ENCODE peak calls at places on chromosomes 7 and 10, in four cellular contexts. H is fibroblast of pulmonary artery, Z is cardiac fibroblast, T is T-helper 2 cell. Y is an unnamed sample.

GRCh38 chr10:16016688-16017087 is 156.4 kb upstream of the MINDY3 start:
- DNase-seq in H (no peak), T (no peak), Z (no peak), Y (no peak)

GRCh38 chr10:4982764-4983226 is 19.6 kb downstream of the AKR1C1 start:
- DNase-seq in T (no peak), H (peak; percentile 13), Z (peak; percentile 39), Y (no peak)

GRCh38 chr10:23035569-23035968 is 59.8 kb upstream of the MSRB2 start:
- DNase-seq in T (no peak), H (no peak), Z (no peak), Y (no peak)

GRCh38 chr7:147400221-147400689 is 1190.3 kb upstream of the C7orf33 start:
- DNase-seq in T (no peak), H (peak; percentile 60), Z (peak; percentile 74), Y (no peak)

GRCh38 chr10:91215384-91215783 is 5.1 kb upstream of the PCGF5 start:
- DNase-seq in Z (no peak), H (no peak), T (no peak), Y (no peak)

GRCh38 chr7:77318019-77318418 is 98.1 kb downstream of the GSAP start:
- DNase-seq in Z (no peak), H (no peak), T (no peak), Y (no peak)

GRCh38 chr7:108313086-108313485 is 143.2 kb downstream of the NRCAM start:
- DNase-seq in H (no peak), Z (no peak), T (no peak), Y (no peak)

GRCh38 chr10:127040756-127041155 is 135.5 kb downstream of the DOCK1 start:
- DNase-seq in T (no peak), H (no peak), Z (no peak), Y (no peak)

GRCh38 chr10:81034376-81034775 is 496.7 kb downstream of the SH2D4B start:
- DNase-seq in T (no peak), H (no peak), Z (no peak), Y (no peak)

GRCh38 chr7:31019509-31019908 is 32.6 kb upstream of the ADCYAP1R1 start:
- DNase-seq in H (no peak), T (no peak), Z (no peak), Y (no peak)

GRCh38 chr10:74156919-74157289 is 5.9 kb downstream of the ADK start:
- DNase-seq in T (no peak), Z (peak; percentile 74), H (peak; percentile 66), Y (no peak)

GRCh38 chr7:77903597-77903996 is 105.0 kb downstream of the PHTF2 start:
- DNase-seq in Z (no peak), H (no peak), T (no peak), Y (no peak)

GRCh38 chr10:75404335-75405200 is 3.0 kb upstream of the ZNF503 start:
- DNase-seq in Z (no peak), H (no peak), T (no peak), Y (no peak)

GRCh38 chr10:98323221-98324164 is 55.5 kb upstream of the LOXL4 start:
- DNase-seq in H (peak; percentile 77), Z (peak; percentile 79), T (no peak), Y (no peak)

GRCh38 chr10:84317174-84317573 is 11.2 kb upstream of the CCSER2 start:
- DNase-seq in H (no peak), Z (no peak), T (no peak), Y (no peak)

GRCh38 chr10:6141296-6142151 is 52.7 kb downstream of the RBM17 start:
- DNase-seq in T (no peak), H (peak; percentile 81), Z (peak; percentile 77), Y (no peak)

GRCh38 chr7:18815261-18815840 is 302.1 kb downstream of the TWIST1 start:
- DNase-seq in T (no peak), H (no peak), Z (no peak), Y (no peak)

GRCh38 chr10:80444646-80445319 is 9.3 kb upstream of the TSPAN14 start:
- DNase-seq in T (no peak), H (peak; percentile 85), Z (peak; percentile 87), Y (peak; percentile 56)

GRCh38 chr10:110643670-110644597 is at the start of gene RBM20:
- DNase-seq in T (no peak), Z (no peak), H (peak; percentile 15), Y (peak; percentile 37)

GRCh38 chr10:61318429-61318828 is 134.8 kb downstream of the TMEM26 start:
- DNase-seq in H (no peak), T (no peak), Z (no peak), Y (no peak)

GRCh38 chr10:108112218-108112617 is 947.7 kb upstream of the SORCS1 start:
- DNase-seq in T (no peak), Z (no peak), H (peak; percentile 0), Y (no peak)

GRCh38 chr10:116608683-116609594 is 11.8 kb upstream of the PNLIPRP2 start:
- DNase-seq in Z (no peak), T (no peak), H (no peak), Y (no peak)

GRCh38 chr10:73306171-73306708 is 52.4 kb downstream of the CFAP70 start:
- DNase-seq in H (no peak), Z (no peak), T (no peak), Y (no peak)

GRCh38 chr10:101135151-101136006 is 4.3 kb downstream of the TLX1 start:
- DNase-seq in T (no peak), H (no peak), Z (no peak), Y (no peak)

GRCh38 chr7:119664601-119665000 is 608.4 kb upstream of the KCND2 start:
- DNase-seq in T (no peak), Z (peak; percentile 57), H (peak; percentile 74), Y (no peak)

GRCh38 chr10:94571528-94571927 is 25.9 kb downstream of the HELLS start:
- DNase-seq in Z (peak; percentile 12), T (no peak), H (peak; percentile 19), Y (no peak)

GRCh38 chr7:38318803-38319416 is 45.5 kb upstream of the TARP start:
- DNase-seq in Z (peak; percentile 82), T (no peak), H (peak; percentile 86), Y (no peak)

GRCh38 chr10:24825551-24825950 is 101.9 kb upstream of the ARHGAP21 start:
- DNase-seq in H (peak; percentile 44), T (no peak), Z (peak; percentile 37), Y (no peak)

GRCh38 chr7:94056796-94057207 is 52.6 kb upstream of the BET1 start:
- DNase-seq in T (no peak), Z (peak; percentile 83), H (peak; percentile 97), Y (no peak)

GRCh38 chr7:158140538-158141220 is 446.9 kb downstream of the PTPRN2 start:
- DNase-seq in H (no peak), T (no peak), Z (no peak), Y (no peak)

GRCh38 chr10:15433850-15434537 is 62.9 kb upstream of the FAM171A1 start:
- DNase-seq in Z (peak; percentile 75), H (peak; percentile 73), T (no peak), Y (no peak)

GRCh38 chr10:64023926-64024465 is 502.8 kb downstream of the REEP3 start:
- DNase-seq in Z (no peak), T (no peak), H (no peak), Y (no peak)

GRCh38 chr7:158473946-158474345 is 113.7 kb downstream of the PTPRN2 start:
- DNase-seq in Z (no peak), H (no peak), T (no peak), Y (no peak)

GRCh38 chr7:50315739-50316671 is 11.5 kb downstream of the IKZF1 start:
- DNase-seq in Z (no peak), T (no peak), H (no peak), Y (peak; percentile 42)

GRCh38 chr7:92595281-92595680 is 5.1 kb upstream of the FAM133B start:
- DNase-seq in T (no peak), H (no peak), Z (no peak), Y (no peak)

Y was measured in CD4-positive, alpha-beta T cell.